ENCODE peak calls at places on chromosomes 11 and 22, in ten cellular contexts. L is H4; Y is DMS53; A is tibial artery; Q is AG08395; I is NK-92 treated with Interleukin-12 subunit alpha and Interleukin-12 subunit beta, amount 100 ng/mL, for 24 hours; H is RWPE1; S is NCI-H345; J is choroid plexus epithelial cell; M is left ventricle myocardium inferior. C is an unnamed sample.

GRCh38 chr11:102157219-102157618 is 47.0 kb downstream of the YAP1 start:
- DNase-seq in L (peak; percentile 73), Y (peak; percentile 22), A (peak; percentile 81), Q (peak; percentile 5), I (no peak), H (peak; percentile 13), S (peak; percentile 67), J (peak; percentile 92), M (peak; percentile 62), C (peak; percentile 62)

GRCh38 chr11:32034680-32035079 is 56.2 kb upstream of the RCN1 start:
- DNase-seq in L (no peak), Y (no peak), A (no peak), Q (no peak), I (no peak), H (no peak), S (no peak), J (peak; percentile 52), M (no peak), C (no peak)

GRCh38 chr11:45110562-45110961 is 35.9 kb upstream of the PRDM11 start:
- DNase-seq in L (peak; percentile 70), Y (peak; percentile 79), A (no peak), Q (peak; percentile 80), I (no peak), H (peak; percentile 62), S (peak; percentile 79), J (peak; percentile 89), M (no peak), C (no peak)

GRCh38 chr11:65321828-65322495 is 7.3 kb downstream of the CDC42EP2 start:
- DNase-seq in L (no peak), Y (no peak), A (no peak), Q (no peak), I (no peak), H (no peak), S (no peak), J (no peak), M (no peak), C (no peak)

GRCh38 chr11:62879150-62879549 is 1.5 kb upstream of the SLC3A2 start:
- DNase-seq in L (no peak), Y (no peak), A (no peak), Q (no peak), I (no peak), H (no peak), S (no peak), J (no peak), M (no peak), C (no peak)

GRCh38 chr22:17100621-17101020 is 15.8 kb downstream of the IL17RA start:
- DNase-seq in L (no peak), Y (no peak), A (peak; percentile 17), Q (no peak), I (no peak), H (no peak), S (no peak), J (no peak), M (no peak), C (peak; percentile 83)

GRCh38 chr11:69465236-69466000 is 16.0 kb upstream of the LINC01488 start:
- DNase-seq in L (no peak), Y (no peak), A (no peak), Q (no peak), I (no peak), H (no peak), S (no peak), J (no peak), M (peak; percentile 13), C (peak; percentile 66)

GRCh38 chr11:36431429-36432092 is 78.5 kb downstream of the TRAF6 start:
- DNase-seq in L (peak; percentile 75), Y (peak; percentile 72), A (no peak), Q (peak; percentile 97), I (peak; percentile 43), H (peak; percentile 93), S (no peak), J (peak; percentile 99), M (peak; percentile 52), C (peak; percentile 76)

GRCh38 chr11:107017433-107018227 is 646 bp downstream of the GUCY1A2 start:
- DNase-seq in L (peak; percentile 45), Y (peak; percentile 84), A (no peak), Q (peak; percentile 25), I (no peak), H (peak; percentile 20), S (peak; percentile 33), J (peak; percentile 51), M (peak; percentile 45), C (peak; percentile 78)

GRCh38 chr11:12884751-12885318 is 124.3 kb upstream of the RASSF10 start:
- DNase-seq in L (no peak), Y (peak; percentile 13), A (no peak), Q (peak; percentile 69), I (no peak), H (no peak), S (no peak), J (peak; percentile 73), M (no peak), C (no peak)

GRCh38 chr11:64631675-64632074 is 40.7 kb downstream of the SLC22A12 start:
- DNase-seq in L (no peak), Y (no peak), A (no peak), Q (no peak), I (no peak), H (no peak), S (no peak), J (no peak), M (no peak), C (no peak)

GRCh38 chr11:120331301-120331966 is 4.8 kb upstream of the ARHGEF12 start:
- DNase-seq in L (peak; percentile 83), Y (peak; percentile 22), A (no peak), Q (peak; percentile 88), I (no peak), H (peak; percentile 84), S (no peak), J (peak; percentile 79), M (peak; percentile 43), C (no peak)

GRCh38 chr11:37830532-37830931 is 1232.5 kb upstream of the RAG2 start:
- DNase-seq in L (peak; percentile 17), Y (no peak), A (no peak), Q (no peak), I (no peak), H (no peak), S (no peak), J (no peak), M (no peak), C (no peak)

GRCh38 chr22:35314161-35314942 is 14.7 kb downstream of the TOM1 start:
- DNase-seq in L (no peak), Y (peak; percentile 47), A (peak; percentile 62), Q (no peak), I (no peak), H (no peak), S (no peak), J (no peak), M (no peak), C (no peak)

GRCh38 chr11:104286129-104286528 is 122.2 kb upstream of the PDGFD start:
- DNase-seq in L (no peak), Y (no peak), A (no peak), Q (no peak), I (no peak), H (no peak), S (no peak), J (no peak), M (no peak), C (no peak)

GRCh38 chr22:17965538-17966402 is 58.6 kb downstream of the MICAL3 start:
- DNase-seq in L (no peak), Y (no peak), A (no peak), Q (no peak), I (no peak), H (no peak), S (no peak), J (no peak), M (no peak), C (no peak)

GRCh38 chr11:68970921-68971636 is 9.7 kb downstream of the MRGPRD start:
- DNase-seq in L (no peak), Y (no peak), A (peak; percentile 38), Q (no peak), I (no peak), H (no peak), S (no peak), J (no peak), M (no peak), C (no peak)

GRCh38 chr11:45900916-45901617 is 6.0 kb downstream of the FREY1 start:
- DNase-seq in L (no peak), Y (no peak), A (no peak), Q (no peak), I (no peak), H (no peak), S (no peak), J (no peak), M (no peak), C (peak; percentile 53)

GRCh38 chr22:29481265-29482000 is 1.4 kb downstream of the NEFH start:
- DNase-seq in L (no peak), Y (no peak), A (no peak), Q (no peak), I (no peak), H (no peak), S (no peak), J (no peak), M (no peak), C (no peak)

GRCh38 chr11:117583063-117583801 is 213.8 kb downstream of the DSCAML1 start:
- DNase-seq in L (no peak), Y (no peak), A (peak; percentile 64), Q (peak; percentile 24), I (no peak), H (no peak), S (no peak), J (no peak), M (peak; percentile 34), C (peak; percentile 29)

GRCh38 chr11:118406599-118407166 is 5.3 kb downstream of the ATP5MG start:
- DNase-seq in L (no peak), Y (peak; percentile 57), A (no peak), Q (peak; percentile 15), I (no peak), H (no peak), S (peak; percentile 98), J (peak; percentile 78), M (no peak), C (no peak)

GRCh38 chr11:44944853-44945235 is 5.8 kb downstream of the TP53I11 start:
- DNase-seq in L (no peak), Y (peak; percentile 37), A (no peak), Q (no peak), I (no peak), H (no peak), S (no peak), J (no peak), M (no peak), C (peak; percentile 49)

GRCh38 chr11:115886111-115886733 is 382.0 kb upstream of the CADM1 start:
- DNase-seq in L (no peak), Y (peak; percentile 52), A (no peak), Q (no peak), I (no peak), H (no peak), S (no peak), J (no peak), M (no peak), C (no peak)

GRCh38 chr22:44098021-44098739 is 74.1 kb downstream of the PARVB start:
- DNase-seq in L (no peak), Y (no peak), A (no peak), Q (no peak), I (no peak), H (no peak), S (no peak), J (no peak), M (no peak), C (peak; percentile 55)